ENCODE peak calls at places on chromosomes 2 and 18, in nine cellular contexts. F is skeletal muscle cell; B is cardiac fibroblast; X is CD8-positive, alpha-beta memory T cell; W is lung; C is HAP-1; G is GM06990; Y is IMR-90; U is upper lobe of right lung. M is an unnamed sample.

GRCh38 chr2:63861220-63861822 is 19.6 kb downstream of the UGP2 start:
- DNase-seq in F (no peak), U (no peak), W (peak), G (no peak), C (peak), X (peak), B (peak), Y (peak), M (peak)

GRCh38 chr18:14919666-14920065 is 171.7 kb downstream of the ANKRD30B start:
- DNase-seq in C (no peak), F (no peak), B (no peak), U (no peak), G (no peak), X (no peak), W (peak), Y (no peak), M (no peak)

GRCh38 chr2:155442755-155443372 is 744.4 kb downstream of the KCNJ3 start:
- DNase-seq in G (no peak), F (no peak), U (no peak), X (no peak), Y (no peak), W (no peak), C (no peak), B (no peak), M (no peak)

GRCh38 chr2:102082591-102083586 is 59.7 kb upstream of the IL1R1 start:
- DNase-seq in W (peak), C (no peak), B (peak), F (peak), X (no peak), Y (peak), U (no peak), G (peak), M (peak)

GRCh38 chr2:45567974-45568789 is 42.9 kb downstream of the SRBD1 start:
- DNase-seq in Y (peak), F (no peak), G (peak), C (no peak), W (no peak), B (peak), U (no peak), X (no peak), M (peak)

GRCh38 chr2:129744141-129744540 is 235.3 kb upstream of the RAB6C start:
- DNase-seq in C (no peak), U (no peak), B (no peak), F (no peak), G (no peak), X (no peak), W (no peak), Y (no peak), M (no peak)

GRCh38 chr2:16604236-16604635 is 61.4 kb downstream of the CYRIA start:
- DNase-seq in C (no peak), U (no peak), B (no peak), W (no peak), X (no peak), Y (no peak), F (no peak), G (no peak), M (no peak)

GRCh38 chr18:68705119-68705518 is 9.8 kb downstream of the TMX3 start:
- DNase-seq in X (no peak), C (no peak), B (no peak), F (no peak), Y (no peak), W (no peak), U (no peak), G (no peak), M (no peak)

GRCh38 chr2:142961202-142961601 is 83.7 kb downstream of the KYNU start:
- DNase-seq in F (no peak), W (no peak), X (no peak), C (no peak), Y (no peak), B (no peak), G (no peak), U (no peak), M (no peak)

GRCh38 chr2:189412330-189412953 is 28.8 kb upstream of the WDR75 start:
- DNase-seq in B (peak), X (no peak), C (peak), W (no peak), U (no peak), F (no peak), Y (peak), G (peak), M (peak)

GRCh38 chr2:10174173-10174572 is 51.6 kb downstream of the RRM2 start:
- DNase-seq in B (no peak), W (no peak), C (no peak), Y (no peak), X (no peak), G (no peak), U (no peak), F (no peak), M (no peak)

GRCh38 chr18:49500136-49500921 is 13.3 kb upstream of the C18orf32 start:
- DNase-seq in Y (no peak), G (no peak), U (no peak), B (no peak), X (no peak), W (no peak), F (no peak), C (peak), M (no peak)

GRCh38 chr2:152585830-152586484 is 131.3 kb downstream of the PRPF40A start:
- DNase-seq in G (no peak), U (no peak), X (no peak), Y (peak), W (no peak), C (no peak), B (peak), F (peak), M (peak)

GRCh38 chr18:32259553-32259952 is 69.7 kb downstream of the MEP1B start:
- DNase-seq in B (no peak), U (no peak), C (no peak), G (no peak), X (no peak), W (no peak), F (no peak), Y (no peak), M (peak)

GRCh38 chr2:232494542-232494941 is 6.9 kb upstream of the ECEL1 start:
- DNase-seq in U (no peak), W (no peak), G (no peak), Y (no peak), F (no peak), B (no peak), C (no peak), X (no peak), M (no peak)

GRCh38 chr18:72867721-72868665 is at the start of gene NETO1:
- DNase-seq in F (no peak), U (no peak), Y (no peak), W (no peak), G (no peak), X (no peak), B (no peak), C (no peak), M (no peak)
- H3K4me3 ChIP-seq in F (peak), U (peak), Y (peak), W (no peak), G (peak), X (no peak), B (peak), C (no peak), M (peak)

DNA sequence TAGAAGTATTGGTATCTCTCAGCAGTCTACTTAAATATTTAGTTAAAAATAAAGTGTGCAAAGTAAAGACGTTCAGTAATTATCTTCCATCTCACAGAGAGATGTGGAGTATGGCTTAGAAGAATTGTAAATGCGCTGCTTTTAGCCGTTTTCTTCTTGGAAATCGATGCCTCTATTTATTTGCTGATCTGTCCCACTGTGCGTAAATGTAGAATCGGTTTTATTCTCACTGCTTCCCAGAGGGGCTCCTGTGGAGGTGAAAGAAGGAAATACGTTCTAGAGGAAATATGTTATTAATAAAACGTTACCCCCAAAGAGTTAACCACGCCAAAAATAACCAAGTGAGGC is 1.9 kb downstream of the NPAS2 start:
- DNase-seq in B (no peak), F (no peak), U (no peak), X (no peak), Y (no peak), C (no peak), G (no peak), W (no peak), M (no peak)
- H3K4me3 ChIP-seq in B (peak), F (peak), U (no peak), X (no peak), Y (no peak), C (no peak), G (no peak), W (no peak), M (peak)

GRCh38 chr2:191629001-191629453 is 48.9 kb upstream of the NABP1 start:
- DNase-seq in Y (no peak), G (no peak), W (no peak), U (no peak), X (no peak), C (no peak), F (no peak), B (no peak), M (no peak)
- H3K4me3 ChIP-seq in Y (no peak), G (no peak), W (no peak), U (no peak), X (no peak), C (no peak), F (no peak), B (no peak), M (no peak)

GRCh38 chr18:37251679-37252078 is 313.9 kb downstream of the CELF4 start:
- DNase-seq in F (no peak), G (no peak), C (no peak), B (no peak), X (no peak), W (no peak), Y (no peak), U (peak), M (no peak)
- H3K4me3 ChIP-seq in F (no peak), G (no peak), C (no peak), B (no peak), X (no peak), W (no peak), Y (no peak), U (no peak), M (no peak)

GRCh38 chr2:218402491-218402901 is 2.8 kb downstream of the CTDSP1 start:
- DNase-seq in G (no peak), F (no peak), X (no peak), W (no peak), U (no peak), Y (no peak), C (no peak), B (no peak), M (no peak)
- H3K4me3 ChIP-seq in G (no peak), F (no peak), X (no peak), W (no peak), U (peak), Y (no peak), C (no peak), B (no peak), M (no peak)